ENCODE peak calls at places on chromosomes 1 and 21, in six cellular contexts. One of them, this sample, is unnamed.

GRCh38 chr1:59232209-59232608 is 64.7 kb upstream of the FGGY start:
- DNase-seq in brain pericyte: no peak
- DNase-seq in nucleus accumbens: no peak
- DNase-seq in stimulated activated CD4-positive, alpha-beta T cell treated with anti-CD3 and anti-CD28 coated beads, TNF-alpha, amount 100 ng/mL, for 24 hours: no peak
- DNase-seq in kidney tubule cell: peak; percentile 42
- DNase-seq in AG08396: no peak
- DNase-seq in this sample: no peak

GRCh38 chr1:150089846-150090520 is 22.4 kb downstream of the VPS45 start:
- DNase-seq in AG08396: no peak
- DNase-seq in kidney tubule cell: no peak
- DNase-seq in brain pericyte: no peak
- DNase-seq in nucleus accumbens: no peak
- DNase-seq in stimulated activated CD4-positive, alpha-beta T cell treated with anti-CD3 and anti-CD28 coated beads, TNF-alpha, amount 100 ng/mL, for 24 hours: no peak
- DNase-seq in this sample: no peak

GRCh38 chr1:151613275-151613867 is 1.5 kb downstream of the SNX27 start:
- DNase-seq in stimulated activated CD4-positive, alpha-beta T cell treated with anti-CD3 and anti-CD28 coated beads, TNF-alpha, amount 100 ng/mL, for 24 hours: no peak
- DNase-seq in kidney tubule cell: no peak
- DNase-seq in nucleus accumbens: no peak
- DNase-seq in AG08396: no peak
- DNase-seq in brain pericyte: no peak
- DNase-seq in this sample: no peak

GRCh38 chr1:101506541-101507164 is 269.8 kb downstream of the S1PR1 start:
- DNase-seq in brain pericyte: no peak
- DNase-seq in nucleus accumbens: no peak
- DNase-seq in AG08396: peak; percentile 22
- DNase-seq in kidney tubule cell: peak; percentile 40
- DNase-seq in stimulated activated CD4-positive, alpha-beta T cell treated with anti-CD3 and anti-CD28 coated beads, TNF-alpha, amount 100 ng/mL, for 24 hours: no peak
- DNase-seq in this sample: no peak

GRCh38 chr1:104092698-104093097 is 343.0 kb downstream of the AMY1C start:
- DNase-seq in brain pericyte: no peak
- DNase-seq in stimulated activated CD4-positive, alpha-beta T cell treated with anti-CD3 and anti-CD28 coated beads, TNF-alpha, amount 100 ng/mL, for 24 hours: no peak
- DNase-seq in kidney tubule cell: no peak
- DNase-seq in nucleus accumbens: no peak
- DNase-seq in AG08396: no peak
- DNase-seq in this sample: no peak

GRCh38 chr1:213728593-213729536 is 258.9 kb upstream of the PROX1 start:
- DNase-seq in nucleus accumbens: no peak
- DNase-seq in AG08396: no peak
- DNase-seq in brain pericyte: no peak
- DNase-seq in stimulated activated CD4-positive, alpha-beta T cell treated with anti-CD3 and anti-CD28 coated beads, TNF-alpha, amount 100 ng/mL, for 24 hours: no peak
- DNase-seq in kidney tubule cell: no peak
- DNase-seq in this sample: no peak

GRCh38 chr1:149888999-149889289 is 10.4 kb upstream of the BOLA1 start:
- DNase-seq in kidney tubule cell: no peak
- DNase-seq in stimulated activated CD4-positive, alpha-beta T cell treated with anti-CD3 and anti-CD28 coated beads, TNF-alpha, amount 100 ng/mL, for 24 hours: no peak
- DNase-seq in nucleus accumbens: no peak
- DNase-seq in brain pericyte: no peak
- DNase-seq in AG08396: no peak
- DNase-seq in this sample: no peak

GRCh38 chr1:215636258-215636965 is 69.3 kb downstream of the KCTD3 start:
- DNase-seq in AG08396: peak; percentile 50
- DNase-seq in stimulated activated CD4-positive, alpha-beta T cell treated with anti-CD3 and anti-CD28 coated beads, TNF-alpha, amount 100 ng/mL, for 24 hours: no peak
- DNase-seq in nucleus accumbens: no peak
- DNase-seq in brain pericyte: no peak
- DNase-seq in kidney tubule cell: no peak
- DNase-seq in this sample: no peak

GRCh38 chr21:36422279-36423098 is 37.3 kb downstream of the CHAF1B start:
- DNase-seq in kidney tubule cell: peak; percentile 74
- DNase-seq in nucleus accumbens: no peak
- DNase-seq in AG08396: peak; percentile 67
- DNase-seq in stimulated activated CD4-positive, alpha-beta T cell treated with anti-CD3 and anti-CD28 coated beads, TNF-alpha, amount 100 ng/mL, for 24 hours: no peak
- DNase-seq in brain pericyte: no peak
- DNase-seq in this sample: no peak